ENCODE peak calls at places on chromosome 3, in seven cellular contexts. R is endodermal cell, O is cardiac fibroblast, X is IMR-90, W is nephron progenitor cell, P is RWPE2, E is WERI-Rb-1. T is an unnamed sample.

GRCh38 chr3:8536106-8537052 is 34.8 kb downstream of the LMCD1 start:
- DNase-seq in R (peak), O (peak), X (peak), W (no peak), P (no peak), E (no peak), T (peak)

GRCh38 chr3:25855281-25855680 is 65.4 kb downstream of the OXSM start:
- DNase-seq in R (no peak), O (no peak), X (peak), W (no peak), P (no peak), E (no peak), T (no peak)

GRCh38 chr3:153051427-153052095 is 110.5 kb upstream of the RAP2B start:
- DNase-seq in R (no peak), O (peak), X (peak), W (no peak), P (no peak), E (no peak), T (peak)

GRCh38 chr3:42353632-42354031 is 56.8 kb downstream of the LYZL4 start:
- DNase-seq in R (no peak), O (no peak), X (no peak), W (no peak), P (no peak), E (no peak), T (no peak)

GRCh38 chr3:188310270-188310710 is 156.3 kb downstream of the LPP start:
- DNase-seq in R (no peak), O (no peak), X (no peak), W (no peak), P (no peak), E (no peak), T (no peak)

GRCh38 chr3:121574449-121574848 is 6.7 kb downstream of the ARGFX start:
- DNase-seq in R (peak), O (peak), X (peak), W (no peak), P (no peak), E (peak), T (no peak)

GRCh38 chr3:5503136-5503535 is 315.6 kb downstream of the EDEM1 start:
- DNase-seq in R (no peak), O (no peak), X (no peak), W (no peak), P (no peak), E (no peak), T (no peak)

GRCh38 chr3:175384569-175384968 is 525.4 kb downstream of the NAALADL2 start:
- DNase-seq in R (no peak), O (no peak), X (no peak), W (no peak), P (no peak), E (no peak), T (no peak)

GRCh38 chr3:184255291-184256039 is 5.9 kb downstream of the CAMK2N2 start:
- DNase-seq in R (no peak), O (peak), X (no peak), W (no peak), P (no peak), E (peak), T (no peak)

GRCh38 chr3:59446775-59447465 is 397.1 kb upstream of the CFAP20DC start:
- DNase-seq in R (no peak), O (no peak), X (no peak), W (no peak), P (no peak), E (no peak), T (no peak)

GRCh38 chr3:46943237-46944187 is 33.0 kb downstream of the CCDC12 start:
- DNase-seq in R (no peak), O (peak), X (no peak), W (no peak), P (no peak), E (no peak), T (no peak)

GRCh38 chr3:3893590-3893989 is 94.4 kb downstream of the LRRN1 start:
- DNase-seq in R (no peak), O (no peak), X (no peak), W (no peak), P (no peak), E (no peak), T (no peak)

GRCh38 chr3:14453368-14453710 is 50.9 kb downstream of the SLC6A6 start:
- DNase-seq in R (no peak), O (no peak), X (no peak), W (no peak), P (no peak), E (no peak), T (no peak)

GRCh38 chr3:124606180-124606579 is 124.1 kb upstream of the UMPS start:
- DNase-seq in R (no peak), O (no peak), X (no peak), W (no peak), P (no peak), E (no peak), T (peak)

GRCh38 chr3:101730839-101731238 is 6.4 kb downstream of the CEP97 start:
- DNase-seq in R (no peak), O (no peak), X (no peak), W (no peak), P (no peak), E (no peak), T (no peak)

GRCh38 chr3:98645039-98645438 is 51.6 kb upstream of the CPOX start:
- DNase-seq in R (no peak), O (no peak), X (no peak), W (no peak), P (no peak), E (no peak), T (no peak)

GRCh38 chr3:44865272-44866005 is 3.7 kb downstream of the TMEM42 start:
- DNase-seq in R (no peak), O (no peak), X (peak), W (no peak), P (no peak), E (no peak), T (peak)

GRCh38 chr3:24521306-24522154 is 26.9 kb upstream of the THRB start:
- DNase-seq in R (peak), O (peak), X (no peak), W (peak), P (peak), E (peak), T (peak)

GRCh38 chr3:119221779-119222320 is 18.8 kb downstream of the B4GALT4 start:
- DNase-seq in R (no peak), O (no peak), X (peak), W (no peak), P (no peak), E (no peak), T (peak)

DNA sequence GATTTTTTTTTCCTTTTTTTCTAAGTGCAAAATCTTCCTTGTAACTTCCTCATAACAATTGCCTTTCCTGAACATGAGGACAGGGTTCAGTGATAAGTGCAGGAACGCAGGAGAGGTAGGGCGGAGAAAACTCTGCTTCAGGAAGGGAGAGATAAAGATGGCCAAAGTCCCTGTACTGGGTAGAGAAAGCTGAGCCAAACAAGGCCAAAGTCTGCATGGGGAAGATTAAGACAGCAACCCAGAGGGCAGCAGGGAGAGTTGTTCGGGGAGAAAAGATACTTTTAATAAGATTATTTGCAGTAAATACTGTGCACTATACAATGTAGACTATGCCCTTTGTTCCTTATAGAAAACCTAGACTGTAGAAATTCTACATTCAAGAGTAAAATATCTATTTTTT is 55.4 kb upstream of the LRRFIP2 start:
- DNase-seq in R (no peak), O (no peak), X (no peak), W (no peak), P (no peak), E (no peak), T (no peak)
- TF ChIP-seq CTCF in R (no peak), O (no peak), X (no peak), W (no peak), P (no peak), E (no peak), T (no peak)

DNA sequence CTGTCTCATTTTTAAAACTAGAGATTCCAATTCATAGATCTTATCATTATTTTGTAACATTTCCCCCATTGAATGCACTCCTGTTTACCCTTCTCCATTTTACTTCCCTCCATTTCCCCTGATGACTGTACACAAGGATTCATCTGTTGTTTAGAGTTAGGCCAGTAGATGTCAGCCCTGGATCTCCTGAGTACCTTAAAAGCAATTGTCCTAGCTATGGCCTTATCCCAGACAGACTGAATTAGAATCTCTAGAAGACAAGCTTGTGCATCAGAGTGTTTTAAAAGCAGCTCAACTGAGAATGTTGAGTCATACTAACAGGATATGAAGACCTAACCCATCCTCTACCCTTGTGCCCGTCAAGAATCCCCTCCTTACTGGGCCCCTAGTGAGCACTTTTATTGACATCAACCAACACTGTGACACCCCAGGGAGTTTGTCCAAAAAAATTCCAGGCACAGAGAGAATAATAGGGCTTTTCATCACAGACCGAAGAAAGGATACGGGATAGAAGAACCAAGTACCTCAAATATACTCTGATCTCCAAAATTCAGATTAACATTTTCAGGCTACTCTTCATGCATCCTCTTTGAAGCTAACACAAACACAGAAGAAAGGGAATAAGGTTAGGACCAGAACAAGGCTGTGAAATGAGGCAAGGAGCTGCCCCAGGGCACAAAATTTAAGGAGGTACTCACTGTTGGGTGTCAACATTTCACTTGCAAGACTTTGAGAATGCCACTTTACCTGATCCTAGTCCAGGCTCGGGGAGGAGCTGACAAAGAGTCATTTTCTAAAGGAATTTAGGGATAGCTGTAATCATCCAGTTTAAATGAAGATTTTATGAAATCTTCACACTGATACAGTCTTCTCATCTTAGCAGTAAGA is 17.1 kb downstream of the ZBED2 start:
- DNase-seq in R (no peak), O (peak), X (peak), W (no peak), P (no peak), E (peak), T (peak)
- TF ChIP-seq CTCF in R (peak), O (peak), X (peak), W (peak), P (peak), E (peak), T (peak)

GRCh38 chr3:1365528-1365927 is 272.7 kb downstream of the CNTN6 start:
- DNase-seq in R (no peak), O (no peak), X (no peak), W (no peak), P (no peak), E (no peak), T (no peak)
- TF ChIP-seq CTCF in R (no peak), O (no peak), X (no peak), W (no peak), P (no peak), E (no peak), T (no peak)

GRCh38 chr3:182704926-182705325 is 88.4 kb upstream of the ATP11B start:
- DNase-seq in R (peak), O (no peak), X (no peak), W (no peak), P (no peak), E (peak), T (no peak)
- TF ChIP-seq CTCF in R (peak), O (peak), X (no peak), W (peak), P (no peak), E (peak), T (no peak)

GRCh38 chr3:195761031-195761430 is 40.3 kb downstream of the MUC20 start:
- DNase-seq in R (peak), O (no peak), X (no peak), W (no peak), P (no peak), E (no peak), T (no peak)
- TF ChIP-seq CTCF in R (no peak), O (no peak), X (no peak), W (no peak), P (no peak), E (no peak), T (no peak)

GRCh38 chr3:37435572-37435971 is 261.2 kb upstream of the LRRFIP2 start:
- DNase-seq in R (peak), O (no peak), X (no peak), W (no peak), P (no peak), E (no peak), T (no peak)
- TF ChIP-seq CTCF in R (peak), O (no peak), X (no peak), W (no peak), P (no peak), E (no peak), T (no peak)

T was measured in foreskin fibroblast.